ENCODE peak calls at places on chromosome 6, in four cellular contexts. K is nephron progenitor cell, S is endothelial cell, W is lower leg skin. F is an unnamed sample.

GRCh38 chr6:87115402-87116135 is 20.7 kb upstream of the CGA start:
- DNase-seq in W (no peak), S (no peak), K (no peak), F (no peak)

GRCh38 chr6:157755752-157756411 is 67.2 kb upstream of the SNX9 start:
- DNase-seq in S (no peak), K (no peak), W (no peak), F (no peak)

GRCh38 chr6:36679043-36679821 is 718 bp downstream of the CDKN1A start:
- DNase-seq in K (peak; percentile 60), W (peak; percentile 96), S (peak; percentile 42), F (peak; percentile 65)

GRCh38 chr6:21176197-21176596 is 417.4 kb upstream of the SOX4 start:
- DNase-seq in W (no peak), S (no peak), K (no peak), F (no peak)

GRCh38 chr6:149331871-149332270 is 14.4 kb downstream of the TAB2 start:
- DNase-seq in W (no peak), K (no peak), S (no peak), F (no peak)

GRCh38 chr6:136963259-136963658 is 41.2 kb downstream of the SLC35D3 start:
- DNase-seq in W (no peak), K (no peak), S (no peak), F (no peak)

GRCh38 chr6:1491920-1492319 is 102.5 kb downstream of the FOXF2 start:
- DNase-seq in W (no peak), K (no peak), S (no peak), F (no peak)

GRCh38 chr6:155528982-155529453 is 73.4 kb upstream of the NOX3 start:
- DNase-seq in K (no peak), W (no peak), S (no peak), F (no peak)

GRCh38 chr6:42101186-42101657 is 41.2 kb downstream of the C6orf132 start:
- DNase-seq in K (no peak), S (no peak), W (no peak), F (no peak)

GRCh38 chr6:108549741-108550140 is 11.0 kb upstream of the FOXO3 start:
- DNase-seq in S (no peak), K (no peak), W (no peak), F (no peak)

GRCh38 chr6:21137708-21138358 is 455.7 kb upstream of the SOX4 start:
- DNase-seq in S (no peak), W (no peak), K (no peak), F (no peak)

GRCh38 chr6:37024665-37025337 is 19.3 kb downstream of the FGD2 start:
- DNase-seq in K (no peak), W (no peak), S (no peak), F (no peak)

GRCh38 chr6:108336971-108337370 is 42.1 kb downstream of the AFG1L start:
- DNase-seq in W (no peak), S (no peak), K (no peak), F (no peak)

GRCh38 chr6:14039038-14039437 is 78.5 kb upstream of the CD83 start:
- DNase-seq in S (no peak), W (no peak), K (no peak), F (no peak)

GRCh38 chr6:122407712-122408111 is 8.3 kb downstream of the HSF2 start:
- DNase-seq in K (no peak), W (no peak), S (no peak), F (no peak)

GRCh38 chr6:113291751-113292445 is 565.2 kb upstream of the MARCKS start:
- DNase-seq in W (no peak), K (no peak), S (no peak), F (no peak)

GRCh38 chr6:43799671-43800623 is 29.9 kb downstream of the VEGFA start:
- DNase-seq in W (no peak), K (no peak), S (no peak), F (no peak)

GRCh38 chr6:148054219-148054618 is 288.4 kb upstream of the SASH1 start:
- DNase-seq in S (no peak), K (no peak), W (no peak), F (no peak)

GRCh38 chr6:30154709-30155521 is 6.1 kb downstream of the TRIM10 start:
- DNase-seq in K (no peak), W (no peak), S (no peak), F (no peak)

GRCh38 chr6:110625883-110626282 is 149.5 kb upstream of the SLC22A16 start:
- DNase-seq in K (no peak), S (no peak), W (no peak), F (no peak)

GRCh38 chr6:146770965-146771735 is 172.4 kb downstream of the ADGB start:
- DNase-seq in S (peak; percentile 77), K (no peak), W (peak; percentile 89), F (no peak)

GRCh38 chr6:73452107-73452461 is at the start of gene CGAS:
- DNase-seq in K (no peak), W (peak; percentile 94), S (no peak), F (peak; percentile 69)

GRCh38 chr6:137903274-137903932 is 36.3 kb downstream of the TNFAIP3 start:
- DNase-seq in W (no peak), S (no peak), K (no peak), F (no peak)

GRCh38 chr6:113870917-113871316 is 13.8 kb downstream of the MARCKS start:
- DNase-seq in S (no peak), K (no peak), W (no peak), F (no peak)

GRCh38 chr6:22236626-22237414 is 60.0 kb downstream of the PRL start:
- DNase-seq in K (no peak), W (no peak), S (no peak), F (no peak)

GRCh38 chr6:136365781-136366354 is 76.2 kb upstream of the BCLAF1 start:
- DNase-seq in K (no peak), W (peak; percentile 89), S (no peak), F (no peak)

GRCh38 chr6:105108631-105109262 is 71.1 kb downstream of the POPDC3 start:
- DNase-seq in K (no peak), W (no peak), S (no peak), F (no peak)

GRCh38 chr6:29516108-29516507 is 28.4 kb upstream of the MAS1L start:
- DNase-seq in S (no peak), W (peak; percentile 49), K (no peak), F (no peak)

GRCh38 chr6:31214516-31214915 is 44.0 kb upstream of the POU5F1 start:
- DNase-seq in S (no peak), K (no peak), W (no peak), F (no peak)

GRCh38 chr6:100504786-100505737 is 40.3 kb upstream of the SIM1 start:
- DNase-seq in S (no peak), K (no peak), W (no peak), F (no peak)
- TF ChIP-seq CTCF in S (no peak), K (no peak), W (no peak), F (no peak)

GRCh38 chr6:120077489-120077888 is 727.9 kb upstream of the MAN1A1 start:
- DNase-seq in W (peak; percentile 64), S (peak; percentile 9), K (peak; percentile 24), F (no peak)
- TF ChIP-seq CTCF in W (no peak), S (no peak), K (peak; percentile 13), F (no peak)

GRCh38 chr6:69622230-69622629 is 174.6 kb downstream of the LMBRD1 start:
- DNase-seq in S (no peak), W (no peak), K (no peak), F (no peak)
- TF ChIP-seq CTCF in S (no peak), W (no peak), K (no peak), F (no peak)

DNA sequence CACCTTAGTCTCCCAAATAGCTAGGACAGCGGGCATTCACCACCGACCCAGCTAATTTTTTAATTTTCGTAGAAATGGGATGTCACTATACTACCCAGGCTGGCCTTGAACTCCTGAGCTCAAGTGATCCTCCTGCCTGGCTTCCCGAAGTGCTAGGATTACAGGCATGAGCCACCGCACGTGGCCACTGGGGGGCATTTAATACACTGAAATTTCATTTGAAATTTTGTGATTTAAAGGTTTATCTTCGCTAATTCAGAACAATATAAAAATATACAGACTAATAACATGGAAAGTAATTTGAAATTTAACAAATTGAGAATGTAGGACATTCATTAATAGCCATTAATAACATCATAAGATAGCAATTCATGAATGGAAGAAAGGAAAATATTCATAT is 20.5 kb upstream of the TBC1D32 start:
- DNase-seq in W (no peak), K (no peak), S (no peak), F (no peak)
- TF ChIP-seq CTCF in W (no peak), K (peak; percentile 25), S (peak; percentile 49), F (no peak)

DNA sequence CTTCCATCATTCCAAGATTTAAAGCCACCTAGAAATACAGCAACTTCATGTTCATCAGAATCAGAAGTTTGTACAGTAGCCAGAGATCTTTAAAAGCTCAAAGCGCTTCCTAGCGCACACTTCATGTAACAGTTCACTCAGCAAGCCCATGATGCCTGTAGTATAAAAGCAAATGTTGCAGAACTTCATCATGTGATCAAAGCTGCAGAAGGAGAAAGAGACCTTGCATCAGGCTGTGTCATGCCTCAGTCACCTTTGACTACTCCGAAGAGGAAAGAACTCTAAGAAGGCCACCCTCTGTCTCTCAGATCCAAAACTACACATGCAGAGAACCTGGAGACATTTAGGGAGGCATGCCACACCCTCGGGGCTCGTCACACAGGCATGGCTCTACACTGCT is 78.4 kb downstream of the AGPAT4 start:
- DNase-seq in W (no peak), S (no peak), K (no peak), F (no peak)
- TF ChIP-seq CTCF in W (no peak), S (no peak), K (no peak), F (no peak)

GRCh38 chr6:106581468-106581867 is 47.8 kb downstream of the RTN4IP1 start:
- DNase-seq in K (no peak), S (no peak), W (no peak), F (no peak)
- TF ChIP-seq CTCF in K (no peak), S (no peak), W (no peak), F (no peak)

F was measured in activated B cell treated with CpG ODN at 0.5 μM for 24 hours.